ENCODE peak calls at places on chromosomes 3 and 15, in six cellular contexts. T is central memory CD8-positive, alpha-beta T cell; X is colonic mucosa; C is stimulated activated naive CD4-positive, alpha-beta T cell; G is T-helper 2 cell; Z is activated CD4-positive, alpha-beta T cell treated with anti-CD3 and anti-CD28 coated beads, Interleukin-2, amount 50 U/mL, for 48 hours. P is an unnamed sample.

GRCh38 chr15:68608206-68608843 is 29.5 kb downstream of the CORO2B start:
- DNase-seq in T (no peak), X (peak; percentile 38), G (no peak), Z (no peak), C (no peak), P (no peak)

GRCh38 chr15:64693134-64693533 is 82.3 kb downstream of the RBPMS2 start:
- DNase-seq in T (no peak), X (no peak), G (no peak), C (no peak), Z (no peak), P (no peak)

GRCh38 chr3:181458857-181459256 is 252.9 kb upstream of the SOX2 start:
- DNase-seq in Z (no peak), T (no peak), C (no peak), X (no peak), G (no peak), P (no peak)

GRCh38 chr3:195097331-195098255 is 173.4 kb downstream of the XXYLT1 start:
- DNase-seq in C (no peak), X (no peak), G (no peak), T (no peak), Z (no peak), P (no peak)

GRCh38 chr3:119794971-119795612 is 13.2 kb downstream of the NR1I2 start:
- DNase-seq in G (no peak), X (peak; percentile 91), T (no peak), C (no peak), Z (no peak), P (no peak)

GRCh38 chr15:24760066-24760465 is 84.5 kb downstream of the NPAP1 start:
- DNase-seq in T (no peak), Z (no peak), G (no peak), C (no peak), X (no peak), P (no peak)

GRCh38 chr3:130731817-130732216 is 14.8 kb downstream of the PIK3R4 start:
- DNase-seq in Z (no peak), X (no peak), G (no peak), T (no peak), C (no peak), P (no peak)

GRCh38 chr3:49343163-49343562 is 3.3 kb upstream of the USP4 start:
- DNase-seq in T (no peak), G (no peak), X (no peak), C (no peak), Z (no peak), P (no peak)

GRCh38 chr15:29636921-29637320 is 185.3 kb downstream of the TJP1 start:
- DNase-seq in C (no peak), T (no peak), G (no peak), Z (no peak), X (no peak), P (no peak)

GRCh38 chr3:150874666-150875219 is 30.5 kb downstream of the MINDY4B start:
- DNase-seq in T (no peak), C (no peak), X (no peak), Z (no peak), G (no peak), P (no peak)

GRCh38 chr15:66154581-66154980 is 99.0 kb downstream of the MEGF11 start:
- DNase-seq in C (no peak), T (no peak), G (no peak), Z (no peak), X (no peak), P (no peak)

GRCh38 chr3:48077835-48078234 is 61.6 kb upstream of the MAP4 start:
- DNase-seq in T (no peak), Z (no peak), C (no peak), X (no peak), G (no peak), P (no peak)

GRCh38 chr15:84937144-84937543 is 44.5 kb upstream of the PDE8A start:
- DNase-seq in X (no peak), T (no peak), G (no peak), Z (no peak), C (no peak), P (peak; percentile 14)

GRCh38 chr3:55826731-55827496 is 339.8 kb upstream of the WNT5A start:
- DNase-seq in Z (no peak), T (no peak), C (no peak), G (no peak), X (no peak), P (no peak)

GRCh38 chr3:196948442-196949365 is 6.4 kb upstream of the NCBP2 start:
- DNase-seq in C (no peak), T (no peak), Z (no peak), G (no peak), X (no peak), P (no peak)

GRCh38 chr3:138696661-138697370 is 88.2 kb downstream of the FAIM start:
- DNase-seq in G (no peak), C (no peak), X (no peak), Z (no peak), T (no peak), P (no peak)

GRCh38 chr3:187252311-187252710 is 39.2 kb downstream of the MASP1 start:
- DNase-seq in Z (no peak), G (no peak), X (no peak), T (no peak), C (no peak), P (no peak)

GRCh38 chr3:82814660-82815059 is 1053.2 kb upstream of the GBE1 start:
- DNase-seq in T (no peak), Z (no peak), C (no peak), X (no peak), G (no peak), P (no peak)

GRCh38 chr15:100049483-100049882 is 292.3 kb downstream of the ADAMTS17 start:
- DNase-seq in T (no peak), Z (no peak), C (no peak), X (no peak), G (no peak), P (no peak)

GRCh38 chr15:81161215-81161673 is 27.2 kb downstream of the CFAP161 start:
- DNase-seq in C (no peak), G (no peak), T (no peak), Z (peak; percentile 19), X (no peak), P (no peak)

GRCh38 chr3:56980798-56981390 is 79.6 kb upstream of the SPATA12 start:
- DNase-seq in Z (peak; percentile 72), X (no peak), T (no peak), G (no peak), C (no peak), P (peak; percentile 40)

GRCh38 chr3:77186319-77186718 is 146.4 kb downstream of the ROBO2 start:
- DNase-seq in X (no peak), T (no peak), C (no peak), Z (no peak), G (no peak), P (no peak)

GRCh38 chr15:95664435-95664834 is 666.1 kb upstream of the NR2F2 start:
- DNase-seq in Z (no peak), G (no peak), X (no peak), C (no peak), T (no peak), P (no peak)

GRCh38 chr15:80684697-80685096 is 10.4 kb upstream of the ABHD17C start:
- DNase-seq in T (no peak), C (no peak), Z (no peak), G (no peak), X (peak; percentile 51), P (no peak)